ENCODE peak calls at places on chromosomes 11 and 22, in eight cellular contexts. T, O, K, L, H, R, V and N are unnamed samples.

GRCh38 chr11:124707813-124708212 is 31.9 kb upstream of the NRGN start:
- DNase-seq in T (no peak), O (no peak), K (no peak), L (peak), H (no peak), R (no peak), V (no peak), N (no peak)

GRCh38 chr11:68969386-68969785 is 11.4 kb downstream of the MRGPRD start:
- DNase-seq in T (no peak), O (no peak), K (peak), L (no peak), H (peak), R (no peak), V (peak), N (no peak)

GRCh38 chr11:88206746-88207145 is 31.5 kb upstream of the RAB38 start:
- DNase-seq in T (no peak), O (no peak), K (no peak), L (no peak), H (no peak), R (no peak), V (no peak), N (peak)

GRCh38 chr22:36352775-36353507 is 34.8 kb downstream of the MYH9 start:
- DNase-seq in T (no peak), O (peak), K (peak), L (no peak), H (peak), R (no peak), V (no peak), N (no peak)

GRCh38 chr11:75786101-75786736 is 17.6 kb downstream of the DGAT2 start:
- DNase-seq in T (no peak), O (no peak), K (no peak), L (no peak), H (no peak), R (no peak), V (peak), N (no peak)

GRCh38 chr22:19177164-19178064 is 1.1 kb downstream of the SLC25A1 start:
- DNase-seq in T (no peak), O (peak), K (no peak), L (no peak), H (no peak), R (no peak), V (peak), N (no peak)

GRCh38 chr11:43895601-43896000 is 15.0 kb downstream of the ALKBH3 start:
- DNase-seq in T (no peak), O (no peak), K (no peak), L (no peak), H (no peak), R (no peak), V (no peak), N (no peak)

GRCh38 chr11:40166892-40167291 is 1292.6 kb downstream of the LRRC4C start:
- DNase-seq in T (no peak), O (no peak), K (no peak), L (no peak), H (no peak), R (no peak), V (no peak), N (no peak)

GRCh38 chr11:72352859-72353551 is 81.3 kb downstream of the CLPB start:
- DNase-seq in T (no peak), O (peak), K (no peak), L (no peak), H (no peak), R (no peak), V (no peak), N (peak)

GRCh38 chr22:27195104-27195503 is 537.7 kb downstream of the MIAT start:
- DNase-seq in T (no peak), O (no peak), K (no peak), L (no peak), H (no peak), R (no peak), V (no peak), N (no peak)

GRCh38 chr11:10693509-10694071 is at the start of gene IRAG1:
- DNase-seq in T (no peak), O (peak), K (peak), L (no peak), H (peak), R (no peak), V (no peak), N (no peak)

GRCh38 chr11:96279421-96280290 is 63.3 kb downstream of the MAML2 start:
- DNase-seq in T (no peak), O (no peak), K (no peak), L (no peak), H (no peak), R (no peak), V (no peak), N (peak)

GRCh38 chr11:65912840-65913239 is 6.0 kb downstream of the C11orf68 start:
- DNase-seq in T (no peak), O (no peak), K (no peak), L (no peak), H (no peak), R (no peak), V (no peak), N (peak)

GRCh38 chr11:38282718-38283117 is 1684.7 kb upstream of the RAG2 start:
- DNase-seq in T (no peak), O (no peak), K (no peak), L (no peak), H (no peak), R (no peak), V (no peak), N (no peak)

GRCh38 chr22:44711701-44712100 is 9.7 kb downstream of the PRR5 start:
- DNase-seq in T (no peak), O (no peak), K (no peak), L (no peak), H (no peak), R (no peak), V (no peak), N (no peak)

GRCh38 chr11:15519911-15520310 is 405.2 kb downstream of the INSC start:
- DNase-seq in T (no peak), O (no peak), K (no peak), L (no peak), H (no peak), R (no peak), V (no peak), N (no peak)

GRCh38 chr11:85406841-85407240 is 220.3 kb downstream of the DLG2 start:
- DNase-seq in T (no peak), O (no peak), K (no peak), L (no peak), H (no peak), R (no peak), V (no peak), N (no peak)

GRCh38 chr11:1140642-1141490 is 16.9 kb upstream of the MUC5AC start:
- DNase-seq in T (no peak), O (no peak), K (no peak), L (no peak), H (peak), R (no peak), V (no peak), N (no peak)

GRCh38 chr11:4610258-4610935 is 2.4 kb upstream of the TRIM68 start:
- DNase-seq in T (no peak), O (no peak), K (no peak), L (no peak), H (no peak), R (peak), V (no peak), N (no peak)

GRCh38 chr22:24486501-24486921 is 8.6 kb upstream of the UPB1 start:
- DNase-seq in T (no peak), O (no peak), K (no peak), L (no peak), H (no peak), R (no peak), V (no peak), N (peak)

GRCh38 chr11:44833221-44833620 is 106.5 kb downstream of the TSPAN18 start:
- DNase-seq in T (no peak), O (no peak), K (no peak), L (no peak), H (no peak), R (no peak), V (no peak), N (no peak)

GRCh38 chr22:17083811-17084540 is 824 bp upstream of the IL17RA start:
- DNase-seq in T (no peak), O (peak), K (no peak), L (no peak), H (peak), R (no peak), V (peak), N (no peak)

GRCh38 chr11:116333193-116333592 is 439.6 kb downstream of the BUD13 start:
- DNase-seq in T (no peak), O (no peak), K (no peak), L (no peak), H (no peak), R (no peak), V (no peak), N (peak)

GRCh38 chr11:74443071-74443864 is 24.1 kb downstream of the KCNE3 start:
- DNase-seq in T (no peak), O (peak), K (no peak), L (peak), H (no peak), R (no peak), V (no peak), N (peak)

GRCh38 chr11:1305558-1306056 is 3.8 kb downstream of the TOLLIP start:
- DNase-seq in T (peak), O (no peak), K (no peak), L (no peak), H (no peak), R (no peak), V (peak), N (no peak)

GRCh38 chr11:72684236-72684912 is 10.2 kb upstream of the PDE2A start:
- DNase-seq in T (peak), O (peak), K (peak), L (peak), H (peak), R (peak), V (peak), N (no peak)

GRCh38 chr22:19242699-19243098 is 48.8 kb downstream of the CLTCL1 start:
- DNase-seq in T (no peak), O (no peak), K (no peak), L (no peak), H (no peak), R (no peak), V (no peak), N (no peak)

GRCh38 chr11:79439893-79440450 is 858 bp downstream of the TENM4 start:
- DNase-seq in T (no peak), O (peak), K (peak), L (no peak), H (peak), R (no peak), V (peak), N (no peak)

GRCh38 chr11:117374316-117374715 is 46.7 kb downstream of the CEP164 start:
- DNase-seq in T (no peak), O (no peak), K (no peak), L (no peak), H (no peak), R (no peak), V (no peak), N (no peak)

GRCh38 chr11:31240340-31240904 is 129.1 kb downstream of the DCDC1 start:
- DNase-seq in T (peak), O (peak), K (no peak), L (peak), H (no peak), R (peak), V (no peak), N (peak)

GRCh38 chr11:31956310-31956709 is 134.6 kb upstream of the RCN1 start:
- DNase-seq in T (no peak), O (no peak), K (no peak), L (no peak), H (no peak), R (no peak), V (no peak), N (peak)

DNA sequence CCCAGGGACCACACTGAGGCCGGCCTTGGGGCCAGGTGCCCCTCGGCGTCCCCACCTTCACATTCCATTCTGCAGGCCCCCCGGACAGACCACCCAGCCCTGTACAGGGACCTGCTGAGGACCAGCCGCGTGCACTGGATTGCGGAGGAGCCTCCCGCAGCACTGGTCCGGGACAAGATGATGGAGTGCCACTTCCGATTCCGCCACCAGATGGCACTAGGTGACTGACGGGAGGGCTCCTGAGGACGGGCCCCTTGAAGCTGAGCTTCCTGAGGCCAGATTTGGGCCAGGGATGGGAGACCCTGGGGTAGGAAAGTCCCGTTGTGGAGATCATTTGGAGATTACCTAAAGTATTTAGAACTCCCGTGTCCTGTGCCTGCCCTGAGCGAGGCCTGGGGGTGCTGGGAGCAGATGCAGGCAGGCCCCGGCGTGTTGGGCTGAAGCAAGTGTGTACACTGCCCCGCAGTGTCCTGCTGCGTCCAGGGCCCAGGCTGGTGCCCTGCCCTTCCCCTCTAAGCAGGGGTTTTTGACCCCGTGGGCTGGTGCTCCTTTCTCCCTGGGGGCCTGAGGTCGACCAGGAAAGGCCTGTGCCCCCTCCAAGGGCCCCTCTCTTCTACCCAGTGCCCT is 20.0 kb downstream of the TRMU start:
- DNase-seq in T (peak), O (peak), K (peak), L (no peak), H (no peak), R (peak), V (peak), N (peak)
- TF ChIP-seq CTCF in T (peak), O (peak), K (peak), L (peak), H (peak), R (peak), V (peak), N (peak)

GRCh38 chr22:29083576-29084566 is 11.0 kb downstream of the KREMEN1 start:
- DNase-seq in T (no peak), O (no peak), K (peak), L (no peak), H (no peak), R (no peak), V (peak), N (no peak)
- H3K27ac ChIP-seq in T (no peak), O (peak), K (peak), L (no peak), H (no peak), R (no peak), V (peak), N (no peak)

DNA sequence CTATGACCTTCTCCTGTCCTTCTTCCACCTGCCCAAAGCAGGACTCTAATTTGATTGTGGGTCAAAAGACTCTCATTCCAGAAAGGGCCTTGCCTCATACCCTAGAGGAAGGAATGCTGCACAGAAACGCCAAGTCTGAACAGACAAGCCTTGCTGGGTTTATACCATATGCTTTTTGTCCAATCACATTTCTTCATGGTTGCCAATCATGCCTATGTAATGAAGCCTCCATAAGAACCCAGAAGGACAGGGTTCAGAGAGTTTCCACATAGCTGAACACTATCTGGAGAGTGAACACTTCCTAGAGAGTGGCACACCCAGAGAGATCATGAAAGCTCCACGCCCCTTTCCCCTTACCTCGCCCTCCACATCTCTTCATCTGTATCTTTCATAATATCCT is 4.8 kb upstream of the SAA2 start:
- DNase-seq in T (no peak), O (no peak), K (no peak), L (peak), H (no peak), R (no peak), V (no peak), N (peak)
- TF ChIP-seq CTCF in T (no peak), O (no peak), K (no peak), L (peak), H (no peak), R (no peak), V (no peak), N (no peak)

GRCh38 chr11:128550967-128551522 is 36.3 kb downstream of the ETS1 start:
- DNase-seq in T (no peak), O (no peak), K (no peak), L (no peak), H (no peak), R (peak), V (no peak), N (no peak)
- H3K27ac ChIP-seq in T (no peak), O (no peak), K (no peak), L (no peak), H (no peak), R (peak), V (peak), N (no peak)

GRCh38 chr22:46738961-46739870 is 1.2 kb upstream of the CERK start:
- DNase-seq in T (peak), O (peak), K (no peak), L (peak), H (peak), R (peak), V (no peak), N (no peak)
- TF ChIP-seq CTCF in T (peak), O (peak), K (no peak), L (peak), H (no peak), R (peak), V (peak), N (no peak)

GRCh38 chr11:33375236-33375635 is 118.1 kb downstream of the HIPK3 start:
- DNase-seq in T (no peak), O (peak), K (no peak), L (no peak), H (no peak), R (no peak), V (no peak), N (no peak)

GRCh38 chr11:33377100-33377851 is 120.1 kb downstream of the HIPK3 start:
- DNase-seq in T (no peak), O (no peak), K (no peak), L (no peak), H (no peak), R (no peak), V (no peak), N (no peak)

GRCh38 chr11:33375688-33376311 is 118.6 kb downstream of the HIPK3 start:
- DNase-seq in T (no peak), O (peak), K (no peak), L (no peak), H (no peak), R (peak), V (no peak), N (peak)

GRCh38 chr11:33377852-33378385 is 120.7 kb downstream of the HIPK3 start:
- DNase-seq in T (no peak), O (no peak), K (no peak), L (no peak), H (no peak), R (peak), V (no peak), N (no peak)

GRCh38 chr11:33376331-33377099 is 119.3 kb downstream of the HIPK3 start:
- DNase-seq in T (no peak), O (peak), K (no peak), L (no peak), H (no peak), R (peak), V (no peak), N (no peak)
- H3K27ac ChIP-seq in T (no peak), O (no peak), K (no peak), L (no peak), H (no peak), R (peak), V (no peak), N (no peak)

GRCh38 chr22:41676134-41676533 is 12.5 kb downstream of the SNU13 start:
- DNase-seq in T (no peak), O (no peak), K (no peak), L (no peak), H (no peak), R (no peak), V (no peak), N (no peak)

GRCh38 chr22:41668971-41669911 is 19.4 kb downstream of the SNU13 start:
- DNase-seq in T (no peak), O (no peak), K (no peak), L (no peak), H (peak), R (no peak), V (no peak), N (peak)

GRCh38 chr22:41674941-41675340 is 13.7 kb downstream of the SNU13 start:
- DNase-seq in T (no peak), O (no peak), K (no peak), L (no peak), H (no peak), R (no peak), V (no peak), N (no peak)

DNA sequence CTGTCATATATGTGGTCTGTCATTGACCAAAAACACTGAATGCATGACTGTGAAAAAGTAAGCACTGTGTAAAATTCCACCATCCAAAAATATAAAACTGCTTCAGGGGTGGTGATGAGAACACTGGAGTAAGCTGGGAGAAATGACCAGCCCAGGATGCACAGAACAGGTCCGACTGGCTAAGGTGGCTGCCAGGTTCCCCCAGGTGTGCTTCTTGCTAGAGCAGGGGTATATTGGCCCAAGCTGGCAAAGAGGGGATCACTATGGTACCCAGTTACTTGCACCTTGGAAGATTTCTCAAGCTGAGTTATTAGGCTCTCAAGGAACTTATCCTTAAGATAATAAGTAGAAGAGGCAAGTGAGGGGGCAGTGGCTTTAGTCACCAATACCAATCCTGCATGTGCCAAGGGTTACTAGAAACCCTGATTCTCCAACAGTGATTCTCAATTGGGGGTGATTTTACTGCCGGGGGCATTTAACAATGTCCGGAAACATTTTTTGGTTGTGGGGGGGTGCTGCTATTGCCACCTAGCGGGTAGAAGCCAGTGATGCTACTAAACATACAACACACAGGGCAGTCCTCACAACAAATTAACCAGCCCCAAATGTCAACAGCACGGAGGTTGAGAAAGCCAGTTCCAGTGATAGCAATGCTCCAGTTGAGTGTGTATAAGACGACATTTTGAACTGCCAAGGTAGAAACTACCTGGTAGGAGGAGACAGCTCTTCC is 15.7 kb downstream of the SNU13 start:
- DNase-seq in T (no peak), O (peak), K (no peak), L (no peak), H (no peak), R (peak), V (no peak), N (no peak)
- TF ChIP-seq CTCF in T (no peak), O (peak), K (no peak), L (peak), H (no peak), R (peak), V (peak), N (peak)

GRCh38 chr11:12172493-12173013 is 62.2 kb downstream of the MICAL2 start:
- DNase-seq in T (no peak), O (no peak), K (no peak), L (no peak), H (no peak), R (no peak), V (no peak), N (no peak)

GRCh38 chr11:12170984-12171383 is 60.6 kb downstream of the MICAL2 start:
- DNase-seq in T (no peak), O (no peak), K (no peak), L (no peak), H (peak), R (no peak), V (no peak), N (no peak)

GRCh38 chr11:12169822-12170221 is 59.4 kb downstream of the MICAL2 start:
- DNase-seq in T (no peak), O (no peak), K (no peak), L (no peak), H (no peak), R (no peak), V (no peak), N (no peak)

GRCh38 chr11:12171921-12172320 is 61.5 kb downstream of the MICAL2 start:
- DNase-seq in T (no peak), O (no peak), K (no peak), L (no peak), H (no peak), R (no peak), V (no peak), N (no peak)

GRCh38 chr11:12170501-12170900 is 60.1 kb downstream of the MICAL2 start:
- DNase-seq in T (no peak), O (no peak), K (no peak), L (no peak), H (no peak), R (no peak), V (no peak), N (no peak)
- H3K27ac ChIP-seq in T (no peak), O (no peak), K (no peak), L (no peak), H (peak), R (no peak), V (no peak), N (no peak)